ENCODE peak calls at places on chromosomes 12 and 14, in nine cellular contexts. One of them, this sample, is unnamed.

GRCh38 chr14:103746706-103747105 is 31.1 kb downstream of the ZFYVE21 start:
- DNase-seq in GM23248: peak
- DNase-seq in NCI-H1092: no peak
- DNase-seq in T follicular helper cell: no peak
- DNase-seq in EH: peak
- DNase-seq in stimulated activated CD4-positive, alpha-beta T cell treated with anti-CD3 and anti-CD28 coated beads, TNF-alpha, amount 100 ng/mL, for 4 hours: no peak
- DNase-seq in gastrocnemius medialis: no peak
- DNase-seq in activated CD4-positive, alpha-beta T cell treated with anti-CD3 and anti-CD28 coated beads for 1 hour: no peak
- DNase-seq in AG20443: peak
- DNase-seq in this sample: peak

GRCh38 chr14:36672095-36672494 is 10.4 kb downstream of the PAX9 start:
- DNase-seq in GM23248: no peak
- DNase-seq in NCI-H1092: no peak
- DNase-seq in T follicular helper cell: no peak
- DNase-seq in EH: no peak
- DNase-seq in stimulated activated CD4-positive, alpha-beta T cell treated with anti-CD3 and anti-CD28 coated beads, TNF-alpha, amount 100 ng/mL, for 4 hours: no peak
- DNase-seq in gastrocnemius medialis: no peak
- DNase-seq in activated CD4-positive, alpha-beta T cell treated with anti-CD3 and anti-CD28 coated beads for 1 hour: no peak
- DNase-seq in AG20443: no peak
- DNase-seq in this sample: no peak

GRCh38 chr14:66011855-66012254 is 474.3 kb upstream of the CCDC196 start:
- DNase-seq in GM23248: no peak
- DNase-seq in NCI-H1092: no peak
- DNase-seq in T follicular helper cell: no peak
- DNase-seq in EH: no peak
- DNase-seq in stimulated activated CD4-positive, alpha-beta T cell treated with anti-CD3 and anti-CD28 coated beads, TNF-alpha, amount 100 ng/mL, for 4 hours: no peak
- DNase-seq in gastrocnemius medialis: no peak
- DNase-seq in activated CD4-positive, alpha-beta T cell treated with anti-CD3 and anti-CD28 coated beads for 1 hour: no peak
- DNase-seq in AG20443: no peak
- DNase-seq in this sample: no peak

GRCh38 chr12:98371419-98371818 is 144.0 kb upstream of the TMPO start:
- DNase-seq in GM23248: no peak
- DNase-seq in NCI-H1092: no peak
- DNase-seq in T follicular helper cell: no peak
- DNase-seq in EH: peak
- DNase-seq in stimulated activated CD4-positive, alpha-beta T cell treated with anti-CD3 and anti-CD28 coated beads, TNF-alpha, amount 100 ng/mL, for 4 hours: no peak
- DNase-seq in gastrocnemius medialis: no peak
- DNase-seq in activated CD4-positive, alpha-beta T cell treated with anti-CD3 and anti-CD28 coated beads for 1 hour: no peak
- DNase-seq in AG20443: no peak
- DNase-seq in this sample: peak

GRCh38 chr14:26173581-26173980 is 424.3 kb downstream of the NOVA1 start:
- DNase-seq in GM23248: peak
- DNase-seq in NCI-H1092: no peak
- DNase-seq in T follicular helper cell: no peak
- DNase-seq in EH: no peak
- DNase-seq in stimulated activated CD4-positive, alpha-beta T cell treated with anti-CD3 and anti-CD28 coated beads, TNF-alpha, amount 100 ng/mL, for 4 hours: no peak
- DNase-seq in gastrocnemius medialis: no peak
- DNase-seq in activated CD4-positive, alpha-beta T cell treated with anti-CD3 and anti-CD28 coated beads for 1 hour: no peak
- DNase-seq in AG20443: no peak
- DNase-seq in this sample: no peak

GRCh38 chr12:14993537-14994266 is 20.9 kb downstream of the PDE6H start:
- DNase-seq in GM23248: peak
- DNase-seq in NCI-H1092: no peak
- DNase-seq in T follicular helper cell: no peak
- DNase-seq in EH: peak
- DNase-seq in stimulated activated CD4-positive, alpha-beta T cell treated with anti-CD3 and anti-CD28 coated beads, TNF-alpha, amount 100 ng/mL, for 4 hours: no peak
- DNase-seq in gastrocnemius medialis: no peak
- DNase-seq in activated CD4-positive, alpha-beta T cell treated with anti-CD3 and anti-CD28 coated beads for 1 hour: no peak
- DNase-seq in AG20443: peak
- DNase-seq in this sample: peak

GRCh38 chr14:74913986-74914573 is 9.0 kb downstream of the RPS6KL1 start:
- DNase-seq in GM23248: peak
- DNase-seq in NCI-H1092: no peak
- DNase-seq in T follicular helper cell: no peak
- DNase-seq in EH: peak
- DNase-seq in stimulated activated CD4-positive, alpha-beta T cell treated with anti-CD3 and anti-CD28 coated beads, TNF-alpha, amount 100 ng/mL, for 4 hours: no peak
- DNase-seq in gastrocnemius medialis: peak
- DNase-seq in activated CD4-positive, alpha-beta T cell treated with anti-CD3 and anti-CD28 coated beads for 1 hour: no peak
- DNase-seq in AG20443: peak
- DNase-seq in this sample: peak

GRCh38 chr14:50335989-50336391 is 23.9 kb downstream of the DMAC2L start:
- DNase-seq in GM23248: peak
- DNase-seq in NCI-H1092: no peak
- DNase-seq in T follicular helper cell: no peak
- DNase-seq in EH: peak
- DNase-seq in stimulated activated CD4-positive, alpha-beta T cell treated with anti-CD3 and anti-CD28 coated beads, TNF-alpha, amount 100 ng/mL, for 4 hours: no peak
- DNase-seq in gastrocnemius medialis: no peak
- DNase-seq in activated CD4-positive, alpha-beta T cell treated with anti-CD3 and anti-CD28 coated beads for 1 hour: no peak
- DNase-seq in AG20443: peak
- DNase-seq in this sample: no peak

GRCh38 chr14:55191881-55192616 is 664 bp upstream of the DLGAP5 start:
- DNase-seq in GM23248: peak
- DNase-seq in NCI-H1092: no peak
- DNase-seq in T follicular helper cell: no peak
- DNase-seq in EH: no peak
- DNase-seq in stimulated activated CD4-positive, alpha-beta T cell treated with anti-CD3 and anti-CD28 coated beads, TNF-alpha, amount 100 ng/mL, for 4 hours: no peak
- DNase-seq in gastrocnemius medialis: no peak
- DNase-seq in activated CD4-positive, alpha-beta T cell treated with anti-CD3 and anti-CD28 coated beads for 1 hour: no peak
- DNase-seq in AG20443: peak
- DNase-seq in this sample: no peak

GRCh38 chr14:105117257-105117646 is 51.3 kb downstream of the JAG2 start:
- DNase-seq in GM23248: no peak
- DNase-seq in NCI-H1092: no peak
- DNase-seq in T follicular helper cell: no peak
- DNase-seq in EH: no peak
- DNase-seq in stimulated activated CD4-positive, alpha-beta T cell treated with anti-CD3 and anti-CD28 coated beads, TNF-alpha, amount 100 ng/mL, for 4 hours: no peak
- DNase-seq in gastrocnemius medialis: no peak
- DNase-seq in activated CD4-positive, alpha-beta T cell treated with anti-CD3 and anti-CD28 coated beads for 1 hour: no peak
- DNase-seq in AG20443: peak
- DNase-seq in this sample: no peak

GRCh38 chr14:31461545-31461944 is 4.2 kb upstream of the DTD2 start:
- DNase-seq in GM23248: no peak
- DNase-seq in NCI-H1092: no peak
- DNase-seq in T follicular helper cell: no peak
- DNase-seq in EH: no peak
- DNase-seq in stimulated activated CD4-positive, alpha-beta T cell treated with anti-CD3 and anti-CD28 coated beads, TNF-alpha, amount 100 ng/mL, for 4 hours: no peak
- DNase-seq in gastrocnemius medialis: no peak
- DNase-seq in activated CD4-positive, alpha-beta T cell treated with anti-CD3 and anti-CD28 coated beads for 1 hour: no peak
- DNase-seq in AG20443: no peak
- DNase-seq in this sample: no peak

GRCh38 chr12:20174776-20175175 is 193.6 kb upstream of the PDE3A start:
- DNase-seq in GM23248: no peak
- DNase-seq in NCI-H1092: no peak
- DNase-seq in T follicular helper cell: no peak
- DNase-seq in EH: no peak
- DNase-seq in stimulated activated CD4-positive, alpha-beta T cell treated with anti-CD3 and anti-CD28 coated beads, TNF-alpha, amount 100 ng/mL, for 4 hours: no peak
- DNase-seq in gastrocnemius medialis: no peak
- DNase-seq in activated CD4-positive, alpha-beta T cell treated with anti-CD3 and anti-CD28 coated beads for 1 hour: no peak
- DNase-seq in AG20443: no peak
- DNase-seq in this sample: no peak

GRCh38 chr12:43038991-43039390 is 449.4 kb upstream of the PRICKLE1 start:
- DNase-seq in GM23248: no peak
- DNase-seq in NCI-H1092: no peak
- DNase-seq in T follicular helper cell: no peak
- DNase-seq in EH: no peak
- DNase-seq in stimulated activated CD4-positive, alpha-beta T cell treated with anti-CD3 and anti-CD28 coated beads, TNF-alpha, amount 100 ng/mL, for 4 hours: no peak
- DNase-seq in gastrocnemius medialis: no peak
- DNase-seq in activated CD4-positive, alpha-beta T cell treated with anti-CD3 and anti-CD28 coated beads for 1 hour: no peak
- DNase-seq in AG20443: no peak
- DNase-seq in this sample: peak

GRCh38 chr14:49970474-49971147 is 77.7 kb downstream of the ARF6 start:
- DNase-seq in GM23248: peak
- DNase-seq in NCI-H1092: no peak
- DNase-seq in T follicular helper cell: no peak
- DNase-seq in EH: peak
- DNase-seq in stimulated activated CD4-positive, alpha-beta T cell treated with anti-CD3 and anti-CD28 coated beads, TNF-alpha, amount 100 ng/mL, for 4 hours: no peak
- DNase-seq in gastrocnemius medialis: no peak
- DNase-seq in activated CD4-positive, alpha-beta T cell treated with anti-CD3 and anti-CD28 coated beads for 1 hour: no peak
- DNase-seq in AG20443: no peak
- DNase-seq in this sample: peak

GRCh38 chr14:39395555-39396254 is 36.5 kb downstream of the FBXO33 start:
- DNase-seq in GM23248: peak
- DNase-seq in NCI-H1092: no peak
- DNase-seq in T follicular helper cell: no peak
- DNase-seq in EH: peak
- DNase-seq in stimulated activated CD4-positive, alpha-beta T cell treated with anti-CD3 and anti-CD28 coated beads, TNF-alpha, amount 100 ng/mL, for 4 hours: no peak
- DNase-seq in gastrocnemius medialis: no peak
- DNase-seq in activated CD4-positive, alpha-beta T cell treated with anti-CD3 and anti-CD28 coated beads for 1 hour: no peak
- DNase-seq in AG20443: peak
- DNase-seq in this sample: peak

GRCh38 chr14:73741386-73741875 is 27.2 kb upstream of the PNMA1 start:
- DNase-seq in GM23248: peak
- DNase-seq in NCI-H1092: no peak
- DNase-seq in T follicular helper cell: peak
- DNase-seq in EH: peak
- DNase-seq in stimulated activated CD4-positive, alpha-beta T cell treated with anti-CD3 and anti-CD28 coated beads, TNF-alpha, amount 100 ng/mL, for 4 hours: peak
- DNase-seq in gastrocnemius medialis: peak
- DNase-seq in activated CD4-positive, alpha-beta T cell treated with anti-CD3 and anti-CD28 coated beads for 1 hour: peak
- DNase-seq in AG20443: peak
- DNase-seq in this sample: peak

GRCh38 chr12:50313256-50313931 is 30.1 kb upstream of the LIMA1 start:
- DNase-seq in GM23248: no peak
- DNase-seq in NCI-H1092: no peak
- DNase-seq in T follicular helper cell: no peak
- DNase-seq in EH: no peak
- DNase-seq in stimulated activated CD4-positive, alpha-beta T cell treated with anti-CD3 and anti-CD28 coated beads, TNF-alpha, amount 100 ng/mL, for 4 hours: no peak
- DNase-seq in gastrocnemius medialis: no peak
- DNase-seq in activated CD4-positive, alpha-beta T cell treated with anti-CD3 and anti-CD28 coated beads for 1 hour: no peak
- DNase-seq in AG20443: no peak
- DNase-seq in this sample: no peak

GRCh38 chr14:32078030-32078793 is 1.1 kb downstream of the ARHGAP5 start:
- DNase-seq in GM23248: peak
- DNase-seq in NCI-H1092: peak
- DNase-seq in T follicular helper cell: no peak
- DNase-seq in EH: peak
- DNase-seq in stimulated activated CD4-positive, alpha-beta T cell treated with anti-CD3 and anti-CD28 coated beads, TNF-alpha, amount 100 ng/mL, for 4 hours: peak
- DNase-seq in gastrocnemius medialis: peak
- DNase-seq in activated CD4-positive, alpha-beta T cell treated with anti-CD3 and anti-CD28 coated beads for 1 hour: no peak
- DNase-seq in AG20443: peak
- DNase-seq in this sample: peak

GRCh38 chr12:16076553-16076952 is 165.4 kb downstream of the DERA start:
- DNase-seq in GM23248: peak
- DNase-seq in NCI-H1092: peak
- DNase-seq in T follicular helper cell: no peak
- DNase-seq in EH: peak
- DNase-seq in stimulated activated CD4-positive, alpha-beta T cell treated with anti-CD3 and anti-CD28 coated beads, TNF-alpha, amount 100 ng/mL, for 4 hours: no peak
- DNase-seq in gastrocnemius medialis: no peak
- DNase-seq in activated CD4-positive, alpha-beta T cell treated with anti-CD3 and anti-CD28 coated beads for 1 hour: no peak
- DNase-seq in AG20443: peak
- DNase-seq in this sample: peak

GRCh38 chr14:85542623-85543022 is 12.7 kb downstream of the FLRT2 start:
- DNase-seq in GM23248: no peak
- DNase-seq in NCI-H1092: no peak
- DNase-seq in T follicular helper cell: no peak
- DNase-seq in EH: no peak
- DNase-seq in stimulated activated CD4-positive, alpha-beta T cell treated with anti-CD3 and anti-CD28 coated beads, TNF-alpha, amount 100 ng/mL, for 4 hours: no peak
- DNase-seq in gastrocnemius medialis: peak
- DNase-seq in activated CD4-positive, alpha-beta T cell treated with anti-CD3 and anti-CD28 coated beads for 1 hour: no peak
- DNase-seq in AG20443: no peak
- DNase-seq in this sample: no peak

GRCh38 chr12:96164951-96165858 is 29.0 kb upstream of the ELK3 start:
- DNase-seq in GM23248: no peak
- DNase-seq in NCI-H1092: no peak
- DNase-seq in T follicular helper cell: no peak
- DNase-seq in EH: no peak
- DNase-seq in stimulated activated CD4-positive, alpha-beta T cell treated with anti-CD3 and anti-CD28 coated beads, TNF-alpha, amount 100 ng/mL, for 4 hours: no peak
- DNase-seq in gastrocnemius medialis: no peak
- DNase-seq in activated CD4-positive, alpha-beta T cell treated with anti-CD3 and anti-CD28 coated beads for 1 hour: no peak
- DNase-seq in AG20443: no peak
- DNase-seq in this sample: peak

GRCh38 chr14:90111895-90112534 is 50.2 kb downstream of the KCNK13 start:
- DNase-seq in GM23248: peak
- DNase-seq in NCI-H1092: no peak
- DNase-seq in T follicular helper cell: no peak
- DNase-seq in EH: peak
- DNase-seq in stimulated activated CD4-positive, alpha-beta T cell treated with anti-CD3 and anti-CD28 coated beads, TNF-alpha, amount 100 ng/mL, for 4 hours: no peak
- DNase-seq in gastrocnemius medialis: no peak
- DNase-seq in activated CD4-positive, alpha-beta T cell treated with anti-CD3 and anti-CD28 coated beads for 1 hour: no peak
- DNase-seq in AG20443: peak
- DNase-seq in this sample: peak

GRCh38 chr14:92914087-92914656 is 8.8 kb upstream of the CHGA start:
- DNase-seq in GM23248: peak
- DNase-seq in NCI-H1092: no peak
- DNase-seq in T follicular helper cell: peak
- DNase-seq in EH: peak
- DNase-seq in stimulated activated CD4-positive, alpha-beta T cell treated with anti-CD3 and anti-CD28 coated beads, TNF-alpha, amount 100 ng/mL, for 4 hours: no peak
- DNase-seq in gastrocnemius medialis: no peak
- DNase-seq in activated CD4-positive, alpha-beta T cell treated with anti-CD3 and anti-CD28 coated beads for 1 hour: no peak
- DNase-seq in AG20443: peak
- DNase-seq in this sample: peak

GRCh38 chr14:76993743-76994142 is 34.8 kb downstream of the IRF2BPL start:
- DNase-seq in GM23248: no peak
- DNase-seq in NCI-H1092: no peak
- DNase-seq in T follicular helper cell: no peak
- DNase-seq in EH: no peak
- DNase-seq in stimulated activated CD4-positive, alpha-beta T cell treated with anti-CD3 and anti-CD28 coated beads, TNF-alpha, amount 100 ng/mL, for 4 hours: no peak
- DNase-seq in gastrocnemius medialis: no peak
- DNase-seq in activated CD4-positive, alpha-beta T cell treated with anti-CD3 and anti-CD28 coated beads for 1 hour: no peak
- DNase-seq in AG20443: no peak
- DNase-seq in this sample: no peak

GRCh38 chr12:58765653-58766554 is 154.4 kb downstream of the LRIG3 start:
- DNase-seq in GM23248: peak
- DNase-seq in NCI-H1092: peak
- DNase-seq in T follicular helper cell: no peak
- DNase-seq in EH: peak
- DNase-seq in stimulated activated CD4-positive, alpha-beta T cell treated with anti-CD3 and anti-CD28 coated beads, TNF-alpha, amount 100 ng/mL, for 4 hours: no peak
- DNase-seq in gastrocnemius medialis: no peak
- DNase-seq in activated CD4-positive, alpha-beta T cell treated with anti-CD3 and anti-CD28 coated beads for 1 hour: no peak
- DNase-seq in AG20443: no peak
- DNase-seq in this sample: no peak

GRCh38 chr14:36505193-36505815 is 14.7 kb downstream of the NKX2-1 start:
- DNase-seq in GM23248: no peak
- DNase-seq in NCI-H1092: peak
- DNase-seq in T follicular helper cell: no peak
- DNase-seq in EH: no peak
- DNase-seq in stimulated activated CD4-positive, alpha-beta T cell treated with anti-CD3 and anti-CD28 coated beads, TNF-alpha, amount 100 ng/mL, for 4 hours: no peak
- DNase-seq in gastrocnemius medialis: no peak
- DNase-seq in activated CD4-positive, alpha-beta T cell treated with anti-CD3 and anti-CD28 coated beads for 1 hour: no peak
- DNase-seq in AG20443: no peak
- DNase-seq in this sample: peak

GRCh38 chr12:27151479-27151878 is 69.1 kb upstream of the C12orf71 start:
- DNase-seq in GM23248: no peak
- DNase-seq in NCI-H1092: no peak
- DNase-seq in T follicular helper cell: no peak
- DNase-seq in EH: no peak
- DNase-seq in stimulated activated CD4-positive, alpha-beta T cell treated with anti-CD3 and anti-CD28 coated beads, TNF-alpha, amount 100 ng/mL, for 4 hours: no peak
- DNase-seq in gastrocnemius medialis: no peak
- DNase-seq in activated CD4-positive, alpha-beta T cell treated with anti-CD3 and anti-CD28 coated beads for 1 hour: no peak
- DNase-seq in AG20443: no peak
- DNase-seq in this sample: no peak

GRCh38 chr14:65866422-65866821 is 453.9 kb downstream of the FUT8 start:
- DNase-seq in GM23248: peak
- DNase-seq in NCI-H1092: no peak
- DNase-seq in T follicular helper cell: no peak
- DNase-seq in EH: peak
- DNase-seq in stimulated activated CD4-positive, alpha-beta T cell treated with anti-CD3 and anti-CD28 coated beads, TNF-alpha, amount 100 ng/mL, for 4 hours: no peak
- DNase-seq in gastrocnemius medialis: no peak
- DNase-seq in activated CD4-positive, alpha-beta T cell treated with anti-CD3 and anti-CD28 coated beads for 1 hour: no peak
- DNase-seq in AG20443: no peak
- DNase-seq in this sample: no peak

GRCh38 chr14:24368562-24369252 is 723 bp downstream of the NFATC4 start:
- DNase-seq in GM23248: peak
- DNase-seq in NCI-H1092: peak
- DNase-seq in T follicular helper cell: no peak
- DNase-seq in EH: peak
- DNase-seq in stimulated activated CD4-positive, alpha-beta T cell treated with anti-CD3 and anti-CD28 coated beads, TNF-alpha, amount 100 ng/mL, for 4 hours: no peak
- DNase-seq in gastrocnemius medialis: peak
- DNase-seq in activated CD4-positive, alpha-beta T cell treated with anti-CD3 and anti-CD28 coated beads for 1 hour: no peak
- DNase-seq in AG20443: peak
- DNase-seq in this sample: peak

GRCh38 chr12:20150835-20151234 is 217.5 kb upstream of the PDE3A start:
- DNase-seq in GM23248: no peak
- DNase-seq in NCI-H1092: no peak
- DNase-seq in T follicular helper cell: no peak
- DNase-seq in EH: no peak
- DNase-seq in stimulated activated CD4-positive, alpha-beta T cell treated with anti-CD3 and anti-CD28 coated beads, TNF-alpha, amount 100 ng/mL, for 4 hours: no peak
- DNase-seq in gastrocnemius medialis: no peak
- DNase-seq in activated CD4-positive, alpha-beta T cell treated with anti-CD3 and anti-CD28 coated beads for 1 hour: no peak
- DNase-seq in AG20443: no peak
- DNase-seq in this sample: no peak

GRCh38 chr12:95225645-95226212 is 8.1 kb downstream of the VEZT start:
- DNase-seq in GM23248: no peak
- DNase-seq in NCI-H1092: no peak
- DNase-seq in T follicular helper cell: no peak
- DNase-seq in EH: no peak
- DNase-seq in stimulated activated CD4-positive, alpha-beta T cell treated with anti-CD3 and anti-CD28 coated beads, TNF-alpha, amount 100 ng/mL, for 4 hours: no peak
- DNase-seq in gastrocnemius medialis: no peak
- DNase-seq in activated CD4-positive, alpha-beta T cell treated with anti-CD3 and anti-CD28 coated beads for 1 hour: no peak
- DNase-seq in AG20443: no peak
- DNase-seq in this sample: no peak

This sample was measured in astrocyte of the hippocampus.